ENCODE peak calls at places on chromosomes 12 and 14, in seven cellular contexts. I is NCI-H1092 treated with DMSO at 0.1 percent for 48 hours, O is AG08395, E is lower leg skin, X is activated gamma-delta T cell treated with Interleukin-2 at 50 U/mL for 16 hours, G is left lung, L is fibroblast of gingiva. S is an unnamed sample.
A peak's percentile ranks its signal among the peaks of the same experiment; 100 is the strongest.

GRCh38 chr12:47194501-47194900 is 114.7 kb upstream of the AMIGO2 start:
- DNase-seq in G (no peak), L (no peak), E (no peak), X (no peak), I (no peak), O (no peak), S (no peak)

GRCh38 chr14:24238123-24238522 is 4.3 kb downstream of the TINF2 start:
- DNase-seq in G (no peak), O (no peak), I (no peak), L (no peak), X (no peak), E (peak; percentile 74), S (no peak)

GRCh38 chr12:119115296-119115905 is 63.3 kb upstream of the HSPB8 start:
- DNase-seq in G (no peak), O (peak; percentile 68), L (peak; percentile 8), I (peak; percentile 42), X (no peak), E (no peak), S (peak; percentile 30)

GRCh38 chr14:103625361-103626095 is 3.5 kb upstream of the KLC1 start:
- DNase-seq in I (no peak), X (peak; percentile 26), O (no peak), E (no peak), L (no peak), G (no peak), S (no peak)

GRCh38 chr12:109743076-109743910 is 29.7 kb downstream of the FAM222A start:
- DNase-seq in I (no peak), G (peak; percentile 69), X (peak; percentile 3), L (no peak), E (peak; percentile 78), O (no peak), S (peak; percentile 5)

GRCh38 chr12:4355843-4356327 is 23.6 kb downstream of the FGF23 start:
- DNase-seq in E (no peak), I (no peak), X (peak; percentile 39), G (peak; percentile 11), O (no peak), L (no peak), S (no peak)

GRCh38 chr14:42140831-42141279 is 534.2 kb downstream of the LRFN5 start:
- DNase-seq in G (no peak), E (no peak), L (peak; percentile 19), O (peak; percentile 1), I (no peak), X (no peak), S (no peak)

GRCh38 chr12:52867636-52868035 is 18.8 kb upstream of the KRT78 start:
- DNase-seq in E (peak; percentile 96), O (no peak), G (peak; percentile 84), X (no peak), I (no peak), L (no peak), S (no peak)

GRCh38 chr12:69508581-69508980 is 38.4 kb downstream of the FRS2 start:
- DNase-seq in E (no peak), G (no peak), X (no peak), O (no peak), I (no peak), L (no peak), S (no peak)

GRCh38 chr12:7091660-7092228 is 501 bp downstream of the C1R start:
- DNase-seq in E (peak; percentile 89), X (no peak), I (no peak), L (peak; percentile 39), O (peak; percentile 22), G (no peak), S (peak; percentile 62)

GRCh38 chr12:26113853-26114719 is 10.8 kb downstream of the BHLHE41 start:
- DNase-seq in L (peak; percentile 78), E (peak; percentile 98), G (peak; percentile 97), X (peak; percentile 50), O (peak; percentile 96), I (peak; percentile 11), S (peak; percentile 98)

GRCh38 chr14:91067186-91067585 is 6.7 kb upstream of the RPS6KA5 start:
- DNase-seq in G (no peak), O (no peak), E (no peak), X (no peak), I (no peak), L (no peak), S (no peak)

GRCh38 chr12:26939953-26940352 is 1.7 kb downstream of the FGFR1OP2 start:
- DNase-seq in I (no peak), X (no peak), E (no peak), O (no peak), L (no peak), G (no peak), S (no peak)

GRCh38 chr12:64042901-64043300 is 179.2 kb downstream of the KICS2 start:
- DNase-seq in L (peak; percentile 98), G (no peak), X (no peak), O (peak; percentile 26), E (no peak), I (no peak), S (no peak)

GRCh38 chr12:42810006-42810405 is 220.5 kb upstream of the PRICKLE1 start:
- DNase-seq in L (no peak), E (no peak), X (no peak), I (no peak), G (no peak), O (no peak), S (no peak)

GRCh38 chr12:67919406-67919805 is 69.8 kb upstream of the IFNG-AS1 start:
- DNase-seq in O (peak; percentile 59), L (peak; percentile 25), E (no peak), I (no peak), G (no peak), X (no peak), S (no peak)

GRCh38 chr12:31682136-31682962 is 22.9 kb downstream of the ETFBKMT start:
- DNase-seq in I (peak; percentile 14), L (peak; percentile 78), X (peak; percentile 57), G (no peak), E (no peak), O (peak; percentile 53), S (peak; percentile 38)

GRCh38 chr14:20754308-20754707 is 8.6 kb downstream of the EDDM3A start:
- DNase-seq in E (no peak), X (no peak), O (no peak), L (no peak), I (no peak), G (no peak), S (no peak)